ENCODE peak calls at places on chromosomes 13 and 19, in five cellular contexts. O is iPS DF 6.9, A is fibroblast of lung, C is AG04450, F is mammary epithelial cell. D is an unnamed sample. For H3K9me3 and H3K27me3, the result is how much of the 10 kb centered on the place peaks cover.

GRCh38 chr19:7689165-7689564 is 8.5 kb downstream of the TRAPPC5 start:
- DNase-seq in O (no peak), A (no peak), C (no peak), F (no peak), D (no peak)

GRCh38 chr13:94009696-94010095 is 469.8 kb downstream of the DCT start:
- DNase-seq in O (no peak), A (peak), C (no peak), F (peak), D (no peak)

GRCh38 chr19:46176116-46176860 is 28.2 kb downstream of the IGFL2 start:
- DNase-seq in O (no peak), A (no peak), C (no peak), F (no peak), D (no peak)

GRCh38 chr19:4288091-4288777 is 9.2 kb downstream of the SHD start:
- DNase-seq in O (no peak), A (no peak), C (no peak), F (no peak), D (no peak)

GRCh38 chr13:113809934-113810333 is 50.9 kb downstream of the TMEM255B start:
- DNase-seq in O (no peak), A (no peak), C (no peak), F (no peak), D (no peak)

GRCh38 chr13:99995503-99996176 is 14.1 kb downstream of the ZIC2 start:
- DNase-seq in O (no peak), A (no peak), C (no peak), F (peak), D (no peak)

GRCh38 chr13:63198076-63198475 is 1782.4 kb upstream of the PCDH20 start:
- DNase-seq in O (no peak), A (peak), C (no peak), F (no peak), D (no peak)

GRCh38 chr13:31747271-31747670 is 7.9 kb downstream of the RXFP2 start:
- DNase-seq in O (no peak), A (no peak), C (no peak), F (no peak), D (no peak)

GRCh38 chr19:19817357-19817756 is 4.2 kb downstream of the ZNF506 start:
- DNase-seq in O (no peak), A (no peak), C (no peak), F (no peak), D (no peak)

GRCh38 chr19:55088543-55089265 is 13.0 kb downstream of the EPS8L1 start:
- DNase-seq in O (no peak), A (peak), C (peak), F (peak), D (no peak)

GRCh38 chr13:42364613-42365000 is 92.7 kb downstream of the AKAP11 start:
- DNase-seq in O (no peak), A (no peak), C (no peak), F (no peak), D (no peak)

GRCh38 chr19:14614099-14614412 is 31.2 kb downstream of the CLEC17A start:
- DNase-seq in O (no peak), A (no peak), C (no peak), F (no peak), D (no peak)

GRCh38 chr13:41827507-41828213 is 133.2 kb downstream of the VWA8 start:
- DNase-seq in O (no peak), A (peak), C (peak), F (peak), D (no peak)

GRCh38 chr19:16216744-16217670 is 19.3 kb downstream of the AP1M1 start:
- DNase-seq in O (no peak), A (no peak), C (no peak), F (no peak), D (no peak)

GRCh38 chr19:53182202-53182601 is 11.0 kb downstream of the ZNF665 start:
- DNase-seq in O (no peak), A (peak), C (no peak), F (no peak), D (no peak)

GRCh38 chr19:41029524-41030432 is 38.7 kb downstream of the CYP2B6 start:
- DNase-seq in O (no peak), A (no peak), C (no peak), F (no peak), D (no peak)

GRCh38 chr13:106561551-106562170 is 6.3 kb downstream of the ARGLU1 start:
- DNase-seq in O (no peak), A (peak), C (no peak), F (peak), D (no peak)

GRCh38 chr13:98144501-98145350 is 1.8 kb downstream of the FARP1 start:
- DNase-seq in O (no peak), A (peak), C (peak), F (peak), D (no peak)

GRCh38 chr13:27044837-27045570 is 126.6 kb downstream of the USP12 start:
- DNase-seq in O (no peak), A (no peak), C (no peak), F (no peak), D (no peak)

GRCh38 chr19:14434543-14435319 is 1.6 kb downstream of the PKN1 start:
- DNase-seq in O (no peak), A (peak), C (no peak), F (peak), D (no peak)

GRCh38 chr13:34571716-34572115 is 370.4 kb upstream of the NBEA start:
- DNase-seq in O (no peak), A (no peak), C (no peak), F (no peak), D (no peak)

GRCh38 chr19:39428309-39429112 is 7.2 kb downstream of the RPS16 start:
- DNase-seq in O (no peak), A (peak), C (peak), F (no peak), D (peak)

GRCh38 chr19:46147791-46148288 is at the start of gene IGFL2:
- DNase-seq in O (no peak), A (peak), C (no peak), F (peak), D (no peak)

GRCh38 chr13:50119593-50119992 is 104.3 kb downstream of the KCNRG start:
- DNase-seq in O (no peak), A (no peak), C (no peak), F (no peak), D (no peak)

GRCh38 chr13:76696370-76696769 is 189.8 kb downstream of the KCTD12 start:
- DNase-seq in O (no peak), A (peak), C (no peak), F (no peak), D (no peak)

GRCh38 chr13:38590796-38591507 is 95.9 kb upstream of the FREM2 start:
- DNase-seq in O (no peak), A (no peak), C (no peak), F (peak), D (no peak)

DNA sequence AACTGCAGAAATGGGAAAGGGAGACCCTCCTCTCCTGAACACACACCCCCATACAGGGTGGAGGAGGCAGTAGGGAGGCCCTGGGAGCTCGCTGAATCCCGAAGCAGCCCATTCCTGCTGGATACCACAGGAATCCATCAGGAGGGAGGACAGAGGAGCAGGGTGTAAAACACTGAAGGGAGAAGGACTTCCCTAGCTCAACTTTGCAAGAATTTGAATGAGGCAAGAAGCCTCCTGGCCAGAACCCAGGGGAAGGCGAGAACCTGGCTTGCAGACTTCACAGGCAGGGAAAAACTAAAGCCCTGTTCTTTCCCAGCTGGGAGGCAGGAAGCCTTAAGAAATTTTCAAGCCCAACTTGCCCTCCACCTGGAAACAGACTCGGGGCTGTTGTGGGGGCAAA is 43.5 kb downstream of the ZNF91 start:
- DNase-seq in O (no peak), A (no peak), C (no peak), F (no peak), D (no peak)
- H3K9me3 ChIP-seq in O (under half), A (under half), C (half or more), F (half or more), D (half or more)

GRCh38 chr19:44690131-44690440 is 8.9 kb upstream of the CEACAM16 start:
- DNase-seq in O (no peak), A (no peak), C (no peak), F (no peak), D (no peak)
- H3K4me3 ChIP-seq in O (no peak), A (no peak), C (no peak), F (no peak), D (no peak)

GRCh38 chr13:92734068-92734467 is 492.5 kb upstream of the GPC6 start:
- DNase-seq in O (no peak), A (no peak), C (no peak), F (no peak), D (no peak)
- H3K27me3 ChIP-seq in O (under half), A (under half), C (under half), F (under half), D (under half)

GRCh38 chr19:56884481-56884880 is 44.0 kb upstream of the PEG3 start:
- DNase-seq in O (no peak), A (no peak), C (no peak), F (no peak), D (no peak)
- H3K9me3 ChIP-seq in O (under half), A (under half), C (half or more), F (under half), D (under half)

GRCh38 chr19:3137139-3137538 is 1.3 kb downstream of the GNA15 start:
- DNase-seq in O (no peak), A (no peak), C (no peak), F (no peak), D (no peak)

GRCh38 chr19:3138268-3138667 is 2.4 kb downstream of the GNA15 start:
- DNase-seq in O (no peak), A (no peak), C (no peak), F (no peak), D (no peak)

GRCh38 chr19:3136684-3137055 is 837 bp downstream of the GNA15 start:
- DNase-seq in O (no peak), A (no peak), C (no peak), F (peak), D (no peak)

GRCh38 chr19:3133793-3134116 is 2.1 kb upstream of the GNA15 start:
- DNase-seq in O (no peak), A (no peak), C (no peak), F (no peak), D (no peak)

GRCh38 chr19:3135961-3136683 is at the start of gene GNA15:
- DNase-seq in O (no peak), A (no peak), C (no peak), F (peak), D (no peak)
- H3K4me3 ChIP-seq in O (no peak), A (no peak), C (no peak), F (peak), D (no peak)

DNA sequence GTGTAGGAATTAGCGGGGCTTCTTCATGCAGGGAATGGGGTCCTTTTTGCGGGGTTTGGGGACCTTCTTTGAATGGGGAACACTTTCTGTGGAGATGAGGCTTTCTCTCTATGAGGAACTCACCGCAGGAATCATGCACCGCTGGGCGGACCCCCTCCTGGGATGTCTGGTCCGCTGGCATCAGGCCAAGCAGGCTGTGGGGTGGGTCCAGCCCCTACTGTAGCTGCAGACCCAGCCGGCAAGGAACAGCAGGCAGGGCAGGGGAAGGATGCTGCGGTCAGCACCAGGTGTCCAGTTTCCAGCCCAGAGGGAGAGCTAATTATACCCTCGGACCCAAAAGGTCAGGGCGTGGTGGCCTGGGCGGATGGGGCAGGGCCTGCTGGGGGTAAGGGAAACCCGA is 1.8 kb downstream of the MYBPC2 start:
- DNase-seq in O (no peak), A (no peak), C (no peak), F (no peak), D (no peak)
- H3K27me3 ChIP-seq in O (under half), A (under half), C (under half), F (under half), D (under half)

GRCh38 chr13:60754691-60755090 is 357.7 kb downstream of the TDRD3 start:
- DNase-seq in O (no peak), A (no peak), C (no peak), F (no peak), D (no peak)

GRCh38 chr13:60755380-60756163 is 358.6 kb downstream of the TDRD3 start:
- DNase-seq in O (peak), A (peak), C (no peak), F (no peak), D (no peak)

GRCh38 chr13:60754211-60754610 is 357.2 kb downstream of the TDRD3 start:
- DNase-seq in O (no peak), A (no peak), C (no peak), F (no peak), D (no peak)

GRCh38 chr13:60756306-60756705 is 359.3 kb downstream of the TDRD3 start:
- DNase-seq in O (no peak), A (peak), C (no peak), F (no peak), D (no peak)

DNA sequence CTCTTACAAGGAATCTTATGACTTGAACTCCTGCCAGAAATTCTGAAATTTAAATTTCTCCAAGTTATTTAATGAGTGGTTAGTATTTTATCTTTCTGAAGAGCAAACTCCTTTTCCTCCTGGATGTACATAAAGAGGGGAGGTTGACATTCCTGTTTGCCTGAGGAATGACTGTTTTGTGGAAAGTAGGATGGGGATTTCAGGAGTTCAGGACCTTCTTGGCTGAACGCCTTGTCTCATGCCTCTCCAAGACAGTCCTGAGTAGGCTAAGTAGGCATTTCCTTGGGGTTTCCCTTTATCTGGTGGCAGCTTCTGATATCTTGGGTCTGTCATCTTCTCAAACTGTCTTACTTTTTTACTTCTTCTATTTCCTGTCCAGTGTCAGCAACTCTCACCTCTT is 356.6 kb downstream of the TDRD3 start:
- DNase-seq in O (no peak), A (no peak), C (no peak), F (no peak), D (no peak)
- H3K9me3 ChIP-seq in O (under half), A (under half), C (under half), F (under half), D (under half)

GRCh38 chr13:85413664-85414063 is 385.6 kb downstream of the SLITRK6 start:
- DNase-seq in O (no peak), A (no peak), C (no peak), F (no peak), D (no peak)
- H3K4me3 ChIP-seq in O (no peak), A (no peak), C (no peak), F (no peak), D (no peak)

D was measured in NT2/D1.